ENCODE peak calls at places on chromosomes 4 and X, in nine cellular contexts. A is anterior cingulate cortex; P is iris pigment epithelial cell; K is NCI-H1694 treated with DMSO at 0.1 percent for 48 hours; M is progenitor cell of endocrine pancreas; U is naive thymus-derived CD4-positive, alpha-beta T cell; T is ascending aorta; H is AG09319; Q is T-helper 9 cell. I is an unnamed sample.

GRCh38 chrX:69195197-69195596 is 29.9 kb upstream of the PJA1 start:
- DNase-seq in H (no peak), U (no peak), A (no peak), T (no peak), K (no peak), P (no peak), M (no peak), Q (no peak), I (no peak)

GRCh38 chr4:165210566-165210965 is 3.2 kb downstream of the KLHL2 start:
- DNase-seq in M (no peak), P (peak), K (no peak), A (no peak), Q (no peak), T (no peak), H (no peak), U (no peak), I (no peak)

GRCh38 chrX:120769576-120770341 is 105.9 kb downstream of the CT47B1 start:
- DNase-seq in H (peak), A (no peak), K (peak), M (no peak), U (peak), T (no peak), Q (no peak), P (peak), I (no peak)

GRCh38 chr4:64799751-64800150 is 390.5 kb upstream of the TECRL start:
- DNase-seq in K (no peak), A (no peak), P (no peak), T (no peak), U (no peak), Q (no peak), M (no peak), H (no peak), I (no peak)

GRCh38 chrX:6384391-6384790 is 150.5 kb downstream of the VCX3A start:
- DNase-seq in K (no peak), A (no peak), T (no peak), P (no peak), H (no peak), Q (no peak), U (no peak), M (no peak), I (no peak)

GRCh38 chrX:85052207-85052606 is 48.5 kb downstream of the APOOL start:
- DNase-seq in M (no peak), H (no peak), A (no peak), U (no peak), Q (no peak), K (no peak), T (no peak), P (peak), I (no peak)

GRCh38 chr4:16843831-16844508 is 54.5 kb downstream of the LDB2 start:
- DNase-seq in K (no peak), T (no peak), P (peak), H (peak), A (no peak), Q (no peak), U (no peak), M (no peak), I (peak)

GRCh38 chr4:6469898-6470501 is 2.4 kb downstream of the PPP2R2C start:
- DNase-seq in M (peak), A (no peak), K (no peak), H (no peak), T (no peak), Q (no peak), U (no peak), P (no peak), I (no peak)

GRCh38 chr4:155430895-155431467 is 54.2 kb upstream of the MAP9 start:
- DNase-seq in M (no peak), P (no peak), H (no peak), A (no peak), U (no peak), Q (no peak), T (no peak), K (no peak), I (no peak)

GRCh38 chrX:139213241-139213709 is 317.3 kb upstream of the F9 start:
- DNase-seq in A (no peak), H (no peak), T (no peak), P (no peak), K (no peak), M (no peak), Q (no peak), U (no peak), I (no peak)

GRCh38 chr4:48033825-48034413 is 17.3 kb downstream of the NIPAL1 start:
- DNase-seq in P (peak), Q (peak), K (no peak), M (no peak), A (no peak), U (peak), T (no peak), H (no peak), I (no peak)

GRCh38 chrX:68177542-68177941 is 255.8 kb downstream of the OPHN1 start:
- DNase-seq in P (peak), A (no peak), K (no peak), Q (no peak), U (no peak), H (no peak), M (no peak), T (no peak), I (no peak)

GRCh38 chr4:176185068-176185467 is 10.3 kb downstream of the SPATA4 start:
- DNase-seq in U (no peak), P (peak), H (peak), A (no peak), M (no peak), K (no peak), T (no peak), Q (no peak), I (peak)

GRCh38 chrX:40100141-40100536 is 2.4 kb upstream of the BCOR start:
- DNase-seq in P (peak), T (no peak), A (no peak), M (no peak), H (no peak), K (no peak), Q (no peak), U (no peak), I (no peak)

GRCh38 chrX:13165747-13166146 is 121.3 kb upstream of the FAM9C start:
- DNase-seq in T (no peak), P (no peak), K (no peak), M (no peak), Q (no peak), U (no peak), H (no peak), A (no peak), I (no peak)

GRCh38 chrX:147315493-147315892 is 500.9 kb upstream of the CXorf51A start:
- DNase-seq in H (no peak), A (no peak), Q (no peak), P (no peak), U (no peak), M (no peak), K (no peak), T (no peak), I (no peak)

GRCh38 chrX:136766785-136767103 is 14.0 kb downstream of the ARHGEF6 start:
- DNase-seq in Q (no peak), K (no peak), H (no peak), A (no peak), M (no peak), T (no peak), P (no peak), U (no peak), I (no peak)

GRCh38 chrX:16305187-16305586 is 137.9 kb downstream of the MAGEB17 start:
- DNase-seq in U (no peak), K (no peak), A (no peak), Q (no peak), T (no peak), H (no peak), M (no peak), P (no peak), I (no peak)

GRCh38 chrX:36436286-36436860 is 516.8 kb downstream of the CFAP47 start:
- DNase-seq in M (no peak), U (no peak), Q (no peak), T (no peak), P (no peak), K (no peak), A (no peak), H (no peak), I (no peak)